ENCODE peak calls at places on chromosomes 11 and 22, in eight cellular contexts. Y is breast epithelium, R is stomach, D is endothelial cell of umbilical vein, L is HCT116, A is transverse colon, W is spleen, E is H1. X is an unnamed sample. For H3K4me1, the result is how much of the 10 kb centered on the place peaks cover.

GRCh38 chr11:128904872-128905344 is 13.8 kb downstream of the KCNJ5 start:
- DNase-seq in Y (no peak), W (peak), E (no peak), A (peak), R (no peak), L (no peak), D (peak), X (no peak)

GRCh38 chr11:10568486-10568941 is at the start of gene LYVE1:
- DNase-seq in E (no peak), D (peak), L (no peak), W (no peak), R (no peak), A (peak), Y (no peak), X (peak)

GRCh38 chr11:96715208-96715607 is 325.4 kb downstream of the JRKL start:
- DNase-seq in E (no peak), D (no peak), W (no peak), L (no peak), A (no peak), R (no peak), Y (no peak), X (no peak)

GRCh38 chr11:120929664-120930154 is 94.2 kb upstream of the TBCEL start:
- DNase-seq in W (no peak), E (peak), R (peak), A (peak), Y (no peak), L (peak), D (peak), X (no peak)

GRCh38 chr11:94597896-94598295 is 30.7 kb downstream of the PIWIL4 start:
- DNase-seq in Y (no peak), L (no peak), E (no peak), W (no peak), R (peak), D (no peak), A (no peak), X (no peak)

GRCh38 chr11:70105755-70106571 is 27.8 kb downstream of the ANO1 start:
- DNase-seq in R (peak), D (no peak), W (no peak), E (no peak), A (no peak), L (no peak), Y (peak), X (peak)

GRCh38 chr11:70592641-70593165 is 194.4 kb downstream of the CTTN start:
- DNase-seq in L (no peak), R (no peak), Y (no peak), A (no peak), D (no peak), W (no peak), E (no peak), X (no peak)

GRCh38 chr11:61472868-61473267 is 35.7 kb upstream of the LRRC10B start:
- DNase-seq in W (no peak), A (no peak), E (no peak), L (no peak), D (no peak), R (no peak), Y (no peak), X (peak)

GRCh38 chr22:22507743-22508273 is 734 bp downstream of the ZNF280B start:
- DNase-seq in L (no peak), E (no peak), R (no peak), W (no peak), D (peak), Y (no peak), A (no peak), X (no peak)

GRCh38 chr11:128759597-128759996 is 65.7 kb downstream of the FLI1 start:
- DNase-seq in D (no peak), A (no peak), L (no peak), W (no peak), E (no peak), Y (no peak), R (no peak), X (no peak)

GRCh38 chr11:64571410-64572091 is 19.5 kb upstream of the SLC22A12 start:
- DNase-seq in A (peak), Y (no peak), R (no peak), E (no peak), D (no peak), W (peak), L (no peak), X (no peak)

GRCh38 chr22:48244388-48245118 is 1482.1 kb downstream of the TBC1D22A start:
- DNase-seq in L (no peak), E (no peak), Y (no peak), W (peak), A (no peak), D (no peak), R (peak), X (no peak)

GRCh38 chr11:68690671-68691401 is 6.5 kb downstream of the GAL start:
- DNase-seq in R (no peak), Y (no peak), L (no peak), E (no peak), A (no peak), D (no peak), W (no peak), X (peak)

GRCh38 chr11:70381350-70381749 is 17.0 kb upstream of the CTTN start:
- DNase-seq in Y (no peak), A (no peak), L (no peak), W (no peak), D (no peak), R (no peak), E (no peak), X (peak)

GRCh38 chr22:24807284-24807950 is 1.4 kb downstream of the SGSM1 start:
- DNase-seq in E (no peak), D (no peak), R (no peak), Y (peak), A (peak), L (no peak), W (no peak), X (no peak)

GRCh38 chr11:123525511-123525918 is 95.4 kb downstream of the GRAMD1B start:
- DNase-seq in A (no peak), D (no peak), E (no peak), L (no peak), W (no peak), R (no peak), Y (no peak), X (no peak)

GRCh38 chr11:34604909-34605308 is 16.0 kb upstream of the EHF start:
- DNase-seq in A (no peak), D (no peak), W (no peak), Y (no peak), E (no peak), L (no peak), R (no peak), X (no peak)

GRCh38 chr11:66361502-66361941 is 10.0 kb downstream of the SLC29A2 start:
- DNase-seq in E (no peak), Y (no peak), D (no peak), W (peak), R (no peak), L (no peak), A (no peak), X (peak)
- TF ChIP-seq POLR2AphosphoS5 in E (peak), Y (no peak), D (no peak), W (no peak), R (no peak), L (peak), A (no peak), X (no peak)

GRCh38 chr22:43980579-43980978 is 25.3 kb downstream of the SAMM50 start:
- DNase-seq in R (no peak), L (no peak), W (no peak), D (no peak), E (no peak), A (no peak), Y (no peak), X (peak)
- TF ChIP-seq POLR2A in R (no peak), L (no peak), W (no peak), D (no peak), E (no peak), A (no peak), Y (no peak), X (no peak)

DNA sequence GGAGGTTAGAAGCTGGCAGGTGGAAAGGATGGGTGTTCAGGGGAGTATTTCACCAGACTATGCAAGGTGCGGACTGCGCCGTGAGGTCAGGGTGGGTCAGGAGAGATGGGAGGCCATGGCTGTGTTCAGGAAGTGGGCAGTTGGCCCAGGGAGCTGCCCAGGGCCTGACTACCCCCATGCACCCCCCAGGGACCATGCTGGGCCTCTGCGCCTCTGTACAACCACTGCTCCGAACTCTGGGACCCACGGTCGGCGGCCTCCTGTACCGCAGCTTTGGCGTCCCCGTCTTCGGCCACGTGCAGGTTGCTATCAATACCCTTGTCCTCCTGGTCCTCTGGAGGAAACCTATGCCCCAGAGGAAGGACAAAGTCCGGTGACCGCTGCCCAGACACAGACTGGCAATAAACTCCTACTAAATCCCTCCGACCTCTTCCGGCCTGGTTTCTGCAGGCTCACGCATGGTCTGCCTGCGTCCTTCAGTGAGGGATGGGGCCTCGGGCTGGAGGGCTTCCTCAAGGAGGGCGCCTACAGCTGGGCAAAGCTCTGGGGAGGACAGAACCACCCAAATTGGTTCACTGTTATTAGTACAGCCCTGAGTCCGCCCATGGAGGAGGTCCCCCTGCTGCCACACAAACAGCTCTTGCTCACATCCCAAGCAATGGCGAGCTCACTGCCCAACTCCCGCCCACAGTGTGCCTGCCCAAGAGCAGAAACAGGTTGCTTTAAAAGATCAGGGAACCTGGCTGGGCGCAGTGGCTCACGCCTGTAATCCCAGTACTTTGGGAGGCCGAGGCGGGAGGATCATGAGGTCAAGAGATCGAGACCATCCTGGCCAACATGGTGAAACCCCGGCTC is 4.2 kb downstream of the PHLDA2 start:
- DNase-seq in W (no peak), E (no peak), A (peak), L (no peak), Y (no peak), R (no peak), D (no peak), X (no peak)
- H3K4me1 ChIP-seq in W (under half), E (under half), A (under half), L (under half), Y (under half), R (under half), D (under half), X (under half)

GRCh38 chr11:371716-372590 is 2.7 kb downstream of the B4GALNT4 start:
- DNase-seq in Y (no peak), A (no peak), D (no peak), L (no peak), R (no peak), W (no peak), E (no peak), X (no peak)

GRCh38 chr11:369336-370018 is at the start of gene B4GALNT4:
- DNase-seq in Y (no peak), R (no peak), A (no peak), E (no peak), L (no peak), W (no peak), D (no peak), X (no peak)

GRCh38 chr11:368414-369335 is 624 bp upstream of the B4GALNT4 start:
- DNase-seq in L (no peak), A (no peak), Y (no peak), E (no peak), D (peak), W (no peak), R (no peak), X (no peak)

GRCh38 chr11:371051-371450 is 1.8 kb downstream of the B4GALNT4 start:
- DNase-seq in E (no peak), Y (no peak), D (no peak), W (no peak), A (no peak), L (no peak), R (no peak), X (no peak)

GRCh38 chr11:370087-370941 is 1.0 kb downstream of the B4GALNT4 start:
- DNase-seq in Y (no peak), L (no peak), R (no peak), D (no peak), A (no peak), W (no peak), E (no peak), X (no peak)
- TF ChIP-seq POLR2AphosphoS5 in Y (no peak), L (no peak), R (no peak), D (no peak), A (no peak), W (no peak), E (peak), X (no peak)